ENCODE peak calls at places on chromosomes 3 and 15, in seven cellular contexts. W is CD4-positive, alpha-beta T cell; N is body of pancreas; D is lung; E is MM.1S; P is right cardiac atrium; X is CD8-positive, alpha-beta T cell. J is an unnamed sample.
A peak's percentile ranks its signal among the peaks of the same experiment; 100 is the strongest.

GRCh38 chr3:24686764-24687163 is 192.1 kb upstream of the THRB start:
- DNase-seq in D (no peak), E (peak; percentile 26), N (no peak), P (no peak), X (no peak), W (no peak), J (no peak)

GRCh38 chr15:86916671-86917450 is 837.2 kb downstream of the AGBL1 start:
- DNase-seq in N (peak; percentile 19), W (no peak), E (no peak), X (no peak), P (peak; percentile 20), D (no peak), J (peak; percentile 93)

GRCh38 chr3:51384145-51384729 is 854 bp upstream of the MANF start:
- DNase-seq in W (no peak), D (no peak), N (no peak), X (no peak), E (no peak), P (peak; percentile 51), J (no peak)

GRCh38 chr15:96037584-96037983 is 292.9 kb upstream of the NR2F2 start:
- DNase-seq in D (no peak), E (no peak), P (no peak), N (no peak), X (no peak), W (no peak), J (no peak)

GRCh38 chr3:22098000-22098399 is 347.0 kb upstream of the ZNF385D start:
- DNase-seq in E (no peak), N (no peak), X (no peak), W (no peak), P (no peak), D (no peak), J (no peak)

GRCh38 chr15:69729167-69729748 is 276.6 kb downstream of the RPLP1 start:
- DNase-seq in P (peak; percentile 28), X (peak; percentile 56), E (peak; percentile 45), W (peak; percentile 74), N (peak; percentile 58), D (peak; percentile 37), J (no peak)

GRCh38 chr3:117011687-117012250 is 302.2 kb downstream of the TUSC7 start:
- DNase-seq in P (no peak), N (no peak), E (no peak), W (no peak), D (no peak), X (no peak), J (no peak)

GRCh38 chr3:64681827-64682226 is 6.0 kb downstream of the ADAMTS9 start:
- DNase-seq in E (no peak), N (no peak), P (no peak), W (no peak), D (no peak), X (no peak), J (no peak)

GRCh38 chr3:182067423-182067822 is 355.7 kb downstream of the SOX2 start:
- DNase-seq in W (no peak), N (no peak), D (no peak), X (no peak), P (no peak), E (no peak), J (no peak)

GRCh38 chr3:835096-835495 is 257.7 kb upstream of the CNTN6 start:
- DNase-seq in N (no peak), W (no peak), E (no peak), D (no peak), X (no peak), P (no peak), J (no peak)

GRCh38 chr3:12796171-12797123 is at the start of gene CAND2:
- DNase-seq in X (no peak), P (peak; percentile 77), N (peak; percentile 70), W (peak; percentile 7), E (no peak), D (no peak), J (peak; percentile 48)

GRCh38 chr3:148588291-148588690 is 109.4 kb upstream of the AGTR1 start:
- DNase-seq in P (no peak), N (no peak), W (no peak), E (no peak), D (no peak), X (no peak), J (no peak)

GRCh38 chr15:64180235-64180824 is 17.5 kb upstream of the PPIB start:
- DNase-seq in E (no peak), N (peak; percentile 17), W (no peak), P (no peak), X (no peak), D (no peak), J (peak; percentile 22)

GRCh38 chr15:70636540-70637165 is 126.7 kb downstream of the UACA start:
- DNase-seq in X (no peak), D (no peak), P (no peak), W (no peak), N (no peak), E (no peak), J (no peak)

GRCh38 chr3:145145461-145145860 is 1015.5 kb downstream of the PLOD2 start:
- DNase-seq in E (no peak), N (no peak), P (no peak), W (no peak), X (no peak), D (no peak), J (no peak)

GRCh38 chr3:67976683-67977082 is 322.3 kb upstream of the SUCLG2 start:
- DNase-seq in W (no peak), N (no peak), X (no peak), P (no peak), E (no peak), D (no peak), J (no peak)

GRCh38 chr3:67981077-67981476 is 326.7 kb upstream of the SUCLG2 start:
- DNase-seq in D (no peak), P (no peak), W (no peak), N (no peak), X (no peak), E (no peak), J (no peak)

GRCh38 chr3:67979342-67979741 is 324.9 kb upstream of the SUCLG2 start:
- DNase-seq in P (no peak), N (no peak), W (no peak), X (no peak), D (no peak), E (no peak), J (no peak)

GRCh38 chr3:67977762-67978161 is 323.4 kb upstream of the SUCLG2 start:
- DNase-seq in E (no peak), W (no peak), P (no peak), X (no peak), N (no peak), D (no peak), J (no peak)
- H3K27ac ChIP-seq in E (no peak overlapping the region), W (no peak overlapping the region), P (no peak overlapping the region), X (no peak overlapping the region), N (no peak overlapping the region), D (no peak overlapping the region), J (no peak overlapping the region)

GRCh38 chr15:82127581-82127980 is 81.8 kb upstream of the MEX3B start:
- DNase-seq in D (no peak), W (no peak), X (no peak), E (no peak), P (no peak), N (no peak), J (no peak)
- H3K27ac ChIP-seq in D (no peak overlapping the region), W (no peak overlapping the region), X (no peak overlapping the region), E (no peak overlapping the region), P (no peak overlapping the region), N (no peak overlapping the region), J (no peak overlapping the region)

DNA sequence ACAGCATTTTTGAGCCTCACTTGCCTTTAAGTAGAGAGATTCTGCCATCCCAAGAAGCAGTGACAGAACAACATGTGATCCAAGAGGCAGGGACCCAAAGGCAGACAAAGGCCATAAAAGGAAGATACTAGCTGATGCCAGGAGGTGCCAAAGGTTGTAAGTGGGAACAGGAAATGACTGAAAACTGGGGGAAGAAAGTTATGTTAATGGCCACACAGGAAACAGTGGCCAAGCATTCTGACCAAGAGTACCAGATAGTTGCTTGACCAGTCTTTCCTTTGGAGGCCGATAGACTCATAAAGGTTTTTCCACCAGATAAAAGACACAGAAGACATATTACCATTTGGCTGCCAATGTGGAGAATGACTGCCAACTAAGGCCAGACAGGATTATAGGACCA is 274.5 kb upstream of the PEX5L start:
- DNase-seq in N (no peak), W (no peak), D (no peak), E (no peak), X (no peak), P (no peak), J (no peak)
- H3K27ac ChIP-seq in N (no peak overlapping the region), W (no peak overlapping the region), D (no peak overlapping the region), E (no peak overlapping the region), X (no peak overlapping the region), P (no peak overlapping the region), J (no peak overlapping the region)

GRCh38 chr15:33146051-33146450 is 48.5 kb downstream of the FMN1 start:
- DNase-seq in E (no peak), W (no peak), N (no peak), D (no peak), P (no peak), X (no peak), J (no peak)
- H3K27ac ChIP-seq in E (no peak overlapping the region), W (no peak overlapping the region), N (no peak overlapping the region), D (peak overlapping the region; percentile 22), P (no peak overlapping the region), X (no peak overlapping the region), J (no peak overlapping the region)

DNA sequence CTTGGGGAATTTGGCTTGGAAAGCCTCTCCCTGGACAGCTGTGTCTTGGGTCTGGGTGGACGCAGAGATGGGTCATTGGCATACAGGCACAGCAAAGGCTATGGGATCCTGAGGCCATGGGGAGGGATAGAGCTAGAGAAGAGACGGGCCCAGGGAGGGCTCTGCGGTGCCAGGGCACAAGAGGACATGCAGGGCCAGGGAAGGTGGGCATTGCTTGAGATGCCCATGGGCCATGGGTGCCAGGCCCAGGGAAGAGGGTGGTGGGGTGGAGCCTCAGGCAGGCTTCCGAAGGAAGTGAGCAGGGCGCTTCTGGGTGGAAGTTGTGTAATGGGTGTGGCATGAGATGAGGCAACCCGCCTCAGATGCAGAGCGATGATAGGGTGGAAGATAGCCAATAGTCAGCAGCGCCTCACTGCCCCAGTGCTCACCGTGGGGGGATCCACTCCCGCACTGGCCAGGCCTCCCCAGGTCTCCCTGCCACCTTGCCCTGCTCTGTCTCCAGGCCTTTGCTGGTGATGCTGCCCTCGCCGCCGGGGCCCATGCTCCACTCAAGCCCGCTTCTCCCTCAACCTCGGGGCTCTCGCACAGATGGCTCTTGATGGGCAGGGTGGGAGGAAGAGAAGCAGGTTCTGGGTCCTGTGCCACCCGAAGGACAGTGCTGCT is 51.4 kb downstream of the DNAJB8 start:
- DNase-seq in X (no peak), D (no peak), W (no peak), P (peak; percentile 3), N (no peak), E (no peak), J (no peak)
- H3K27ac ChIP-seq in X (no peak overlapping the region), D (no peak overlapping the region), W (no peak overlapping the region), P (no peak overlapping the region), N (no peak overlapping the region), E (no peak overlapping the region), J (no peak overlapping the region)